ENCODE peak calls at places on chromosomes 2 and 18, in nine cellular contexts. M is NCI-H1092; V is neural progenitor cell; D is ACHN; Y is activated CD8-positive, alpha-beta T cell treated with anti-CD3 and anti-CD28 coated beads, Interleukin-2, amount 10 ng/mL, durations not matched to agents 7 days and 5 days; I is putamen; N is AG10803; O is NCI-H69; J is MM.1S. W is an unnamed sample.

GRCh38 chr18:10948421-10948820 is 200.9 kb downstream of the PIEZO2 start:
- DNase-seq in M (no peak), V (no peak), D (no peak), Y (no peak), I (no peak), N (no peak), O (no peak), J (no peak), W (no peak)

GRCh38 chr2:18214936-18215335 is 336.5 kb downstream of the KCNS3 start:
- DNase-seq in M (no peak), V (no peak), D (no peak), Y (no peak), I (no peak), N (peak), O (no peak), J (no peak), W (no peak)

GRCh38 chr2:120528051-120528692 is 182.2 kb downstream of the INHBB start:
- DNase-seq in M (no peak), V (no peak), D (no peak), Y (no peak), I (no peak), N (no peak), O (peak), J (no peak), W (no peak)

GRCh38 chr2:190599073-190599472 is 49.8 kb upstream of the NAB1 start:
- DNase-seq in M (no peak), V (no peak), D (no peak), Y (no peak), I (no peak), N (peak), O (no peak), J (no peak), W (no peak)

GRCh38 chr18:43661570-43661969 is 384.3 kb upstream of the SYT4 start:
- DNase-seq in M (peak), V (peak), D (peak), Y (no peak), I (no peak), N (peak), O (peak), J (peak), W (peak)

GRCh38 chr2:168175469-168175868 is 71.9 kb downstream of the STK39 start:
- DNase-seq in M (no peak), V (no peak), D (no peak), Y (no peak), I (no peak), N (no peak), O (no peak), J (no peak), W (no peak)

GRCh38 chr2:183010112-183010511 is 28.1 kb downstream of the NCKAP1 start:
- DNase-seq in M (no peak), V (peak), D (peak), Y (no peak), I (no peak), N (peak), O (peak), J (no peak), W (peak)

GRCh38 chr2:10764101-10764785 is 42.8 kb downstream of the ATP6V1C2 start:
- DNase-seq in M (no peak), V (peak), D (no peak), Y (no peak), I (no peak), N (no peak), O (no peak), J (no peak), W (no peak)

GRCh38 chr2:209933499-209934458 is 68.7 kb upstream of the RPE start:
- DNase-seq in M (no peak), V (no peak), D (peak), Y (no peak), I (peak), N (peak), O (no peak), J (no peak), W (peak)

GRCh38 chr2:198232281-198232680 is 427.9 kb downstream of the PLCL1 start:
- DNase-seq in M (no peak), V (no peak), D (no peak), Y (no peak), I (no peak), N (no peak), O (no peak), J (no peak), W (no peak)

GRCh38 chr2:47221039-47221438 is 65.9 kb upstream of the STPG4 start:
- DNase-seq in M (no peak), V (no peak), D (peak), Y (no peak), I (no peak), N (peak), O (no peak), J (no peak), W (peak)

GRCh38 chr2:231642631-231643493 is 50.2 kb downstream of the TEX44 start:
- DNase-seq in M (no peak), V (no peak), D (peak), Y (peak), I (no peak), N (peak), O (peak), J (peak), W (peak)